ENCODE peak calls at places on chromosomes 4 and X, in four cellular contexts. A is head of caudate nucleus, W is Right ventricle myocardium superior, C is cardiac muscle cell. M is an unnamed sample.

GRCh38 chr4:76279462-76279861 is 27.1 kb upstream of the STBD1 start:
- DNase-seq in C (no peak), W (no peak), A (peak; percentile 10), M (no peak)

GRCh38 chrX:153764786-153765137 is 713 bp downstream of the PLXNB3 start:
- DNase-seq in A (no peak), C (no peak), W (no peak), M (no peak)

GRCh38 chr4:186554485-186554884 is 882 bp downstream of the MTNR1A start:
- DNase-seq in A (no peak), C (peak; percentile 39), W (no peak), M (no peak)

GRCh38 chr4:127916512-127916911 is 35.8 kb downstream of the PLK4 start:
- DNase-seq in A (no peak), C (no peak), W (no peak), M (no peak)

GRCh38 chr4:98658287-98659105 is at the start of gene TSPAN5:
- DNase-seq in W (peak; percentile 87), C (peak; percentile 89), A (peak; percentile 86), M (peak; percentile 76)

GRCh38 chr4:4248885-4249203 is 821 bp upstream of the TMEM128 start:
- DNase-seq in W (no peak), A (no peak), C (no peak), M (no peak)

GRCh38 chr4:73705056-73705432 is 35.3 kb upstream of the CXCL8 start:
- DNase-seq in A (no peak), W (no peak), C (no peak), M (no peak)

GRCh38 chr4:79201976-79202375 is 123.9 kb downstream of the NAA11 start:
- DNase-seq in W (no peak), A (no peak), C (no peak), M (no peak)

GRCh38 chr4:45350438-45350837 is 624.1 kb upstream of the GNPDA2 start:
- DNase-seq in C (peak; percentile 56), W (no peak), A (no peak), M (peak; percentile 79)

GRCh38 chrX:51420610-51421009 is 75.8 kb downstream of the NUDT11 start:
- DNase-seq in W (no peak), A (peak; percentile 30), C (peak; percentile 58), M (peak; percentile 34)

GRCh38 chrX:45035071-45035470 is 162.1 kb downstream of the KDM6A start:
- DNase-seq in W (no peak), C (no peak), A (no peak), M (no peak)

GRCh38 chr4:70365479-70365878 is 4.9 kb downstream of the SMR3A start:
- DNase-seq in A (no peak), W (no peak), C (no peak), M (no peak)

GRCh38 chr4:186190456-186191265 is 706 bp upstream of the CYP4V2 start:
- DNase-seq in A (peak; percentile 26), C (peak; percentile 22), W (no peak), M (peak; percentile 43)

GRCh38 chr4:8905236-8905772 is 33.7 kb upstream of the HMX1 start:
- DNase-seq in C (no peak), A (no peak), W (peak; percentile 10), M (no peak)

GRCh38 chr4:183636923-183637322 is 22.1 kb downstream of the RWDD4 start:
- DNase-seq in A (no peak), C (peak; percentile 26), W (no peak), M (no peak)

GRCh38 chrX:11949291-11949690 is 189.0 kb upstream of the FRMPD4 start:
- DNase-seq in C (peak; percentile 64), A (no peak), W (no peak), M (no peak)

GRCh38 chr4:116233971-116234370 is 851.4 kb downstream of the TRAM1L1 start:
- DNase-seq in C (no peak), A (no peak), W (no peak), M (no peak)

GRCh38 chr4:89998350-89999098 is 103.9 kb downstream of the MMRN1 start:
- DNase-seq in W (no peak), A (no peak), C (no peak), M (no peak)

GRCh38 chrX:39725928-39726619 is 371.7 kb downstream of the BCOR start:
- DNase-seq in C (peak; percentile 90), W (no peak), A (no peak), M (no peak)

GRCh38 chr4:180615746-180616145 is 1627.5 kb upstream of the TENM3 start:
- DNase-seq in W (no peak), A (no peak), C (no peak), M (no peak)

GRCh38 chr4:8817081-8817812 is 54.4 kb downstream of the HMX1 start:
- DNase-seq in A (peak; percentile 4), W (peak; percentile 9), C (no peak), M (no peak)

GRCh38 chrX:41412261-41413167 is 34.6 kb upstream of the NYX start:
- DNase-seq in W (no peak), C (no peak), A (no peak), M (no peak)

GRCh38 chr4:37905526-37906169 is 14.8 kb downstream of the TBC1D1 start:
- DNase-seq in C (no peak), W (no peak), A (no peak), M (no peak)

GRCh38 chrX:66043584-66043983 is 3.7 kb upstream of the VSIG4 start:
- DNase-seq in W (no peak), A (no peak), C (no peak), M (no peak)

GRCh38 chrX:6021316-6022091 is 207.2 kb downstream of the NLGN4X start:
- DNase-seq in C (peak; percentile 2), W (no peak), A (peak; percentile 59), M (peak; percentile 55)

GRCh38 chrX:137568741-137569469 is 3.0 kb downstream of the ZIC3 start:
- DNase-seq in A (no peak), C (no peak), W (no peak), M (no peak)

GRCh38 chr4:170651786-170652185 is 562.0 kb upstream of the AADAT start:
- DNase-seq in A (no peak), W (no peak), C (no peak), M (no peak)

M was measured in pons.